ENCODE peak calls at places on chromosomes 4 and X, in six cellular contexts. Z, C, S, H, G and N are unnamed samples.

GRCh38 chr4:84944952-84945351 is 21.5 kb downstream of the WDFY3 start:
- DNase-seq in C (no peak), Z (no peak), H (no peak), S (no peak), G (peak), N (no peak)

GRCh38 chr4:141395246-141395830 is 174.6 kb downstream of the ZNF330 start:
- DNase-seq in Z (no peak), G (no peak), H (no peak), S (no peak), C (no peak), N (no peak)

GRCh38 chrX:75156537-75156945 is 458 bp upstream of the ABCB7 start:
- DNase-seq in H (no peak), Z (peak), S (no peak), C (no peak), G (peak), N (no peak)

GRCh38 chrX:18672008-18672407 is at the start of gene RS1:
- DNase-seq in C (no peak), G (no peak), H (peak), Z (no peak), S (no peak), N (no peak)

GRCh38 chrX:16853537-16853936 is 16.6 kb downstream of the RBBP7 start:
- DNase-seq in S (no peak), C (no peak), G (no peak), H (no peak), Z (no peak), N (no peak)

GRCh38 chrX:21932277-21932996 is 8.1 kb upstream of the SMS start:
- DNase-seq in C (peak), S (no peak), G (peak), H (no peak), Z (peak), N (no peak)

GRCh38 chr4:56213543-56213942 is 173.7 kb downstream of the AASDH start:
- DNase-seq in G (no peak), C (no peak), S (no peak), Z (no peak), H (no peak), N (no peak)

GRCh38 chr4:173218411-173219125 is 50.0 kb downstream of the GALNT7 start:
- DNase-seq in H (no peak), G (peak), S (no peak), Z (peak), C (no peak), N (no peak)

GRCh38 chr4:183658362-183659028 is 490 bp downstream of the RWDD4 start:
- DNase-seq in H (no peak), G (peak), C (peak), Z (peak), S (peak), N (peak)

GRCh38 chr4:168615294-168615693 is 118.4 kb downstream of the PALLD start:
- DNase-seq in H (no peak), C (no peak), S (no peak), Z (no peak), G (peak), N (no peak)

GRCh38 chr4:127828121-127828520 is 46.0 kb downstream of the HSPA4L start:
- DNase-seq in H (no peak), C (no peak), Z (no peak), G (no peak), S (no peak), N (no peak)

GRCh38 chr4:176187610-176188009 is 7.8 kb downstream of the SPATA4 start:
- DNase-seq in S (no peak), H (no peak), C (no peak), Z (no peak), G (no peak), N (no peak)

GRCh38 chr4:40173470-40173875 is 23.4 kb upstream of the RHOH start:
- DNase-seq in H (no peak), Z (no peak), C (no peak), G (peak), S (no peak), N (no peak)

GRCh38 chrX:140917354-140918115 is 84.9 kb upstream of the SPANXB1 start:
- DNase-seq in S (no peak), G (no peak), C (no peak), Z (no peak), H (no peak), N (no peak)

GRCh38 chrX:2417205-2417604 is 83.6 kb downstream of the DHRSX start:
- DNase-seq in H (no peak), S (no peak), C (no peak), G (no peak), Z (no peak), N (no peak)

GRCh38 chr4:52853351-52853750 is 8.8 kb upstream of the RASL11B start:
- DNase-seq in Z (no peak), C (no peak), H (no peak), S (no peak), G (peak), N (no peak)

GRCh38 chrX:108028854-108029253 is 16.0 kb upstream of the VSIG1 start:
- DNase-seq in Z (no peak), G (peak), C (no peak), S (no peak), H (no peak), N (no peak)

GRCh38 chr4:173013232-173013932 is 155.2 kb upstream of the GALNT7 start:
- DNase-seq in S (peak), H (peak), G (peak), Z (peak), C (no peak), N (peak)

GRCh38 chr4:40185830-40186664 is 10.8 kb upstream of the RHOH start:
- DNase-seq in C (no peak), Z (no peak), H (no peak), S (no peak), G (no peak), N (no peak)

GRCh38 chrX:38215141-38215540 is 5.5 kb downstream of the SRPX start:
- DNase-seq in C (no peak), S (no peak), Z (no peak), G (peak), H (no peak), N (no peak)

GRCh38 chrX:15567886-15568616 is 32.7 kb downstream of the ACE2 start:
- DNase-seq in C (no peak), H (no peak), S (no peak), Z (peak), G (peak), N (no peak)

GRCh38 chrX:43961699-43962098 is 11.5 kb downstream of the NDP start:
- DNase-seq in S (no peak), Z (peak), G (no peak), H (no peak), C (no peak), N (no peak)

GRCh38 chr4:134024251-134024650 is 177.3 kb downstream of the PABPC4L start:
- DNase-seq in G (peak), H (peak), S (peak), C (no peak), Z (peak), N (no peak)
- TF ChIP-seq CTCF in G (peak), H (peak), S (peak), C (no peak), Z (peak), N (peak)

GRCh38 chr4:26737385-26737784 is 123.3 kb upstream of the STIM2 start:
- DNase-seq in G (no peak), H (no peak), Z (no peak), S (no peak), C (no peak), N (no peak)
- TF ChIP-seq CTCF in G (no peak), H (no peak), Z (no peak), S (no peak), C (no peak), N (no peak)

GRCh38 chr4:28073860-28074555 is 1213.4 kb downstream of the STIM2 start:
- DNase-seq in S (no peak), G (no peak), C (no peak), H (no peak), Z (no peak), N (no peak)
- TF ChIP-seq CTCF in S (peak), G (peak), C (no peak), H (no peak), Z (no peak), N (peak)

GRCh38 chrX:45806410-45807121 is 605.9 kb upstream of the DIPK2B start:
- DNase-seq in Z (peak), H (no peak), S (no peak), G (peak), C (no peak), N (no peak)

GRCh38 chrX:45803383-45803921 is 602.8 kb upstream of the DIPK2B start:
- DNase-seq in H (no peak), Z (peak), C (no peak), S (no peak), G (peak), N (no peak)

GRCh38 chrX:45799576-45799975 is 598.9 kb upstream of the DIPK2B start:
- DNase-seq in C (no peak), H (no peak), Z (no peak), G (no peak), S (no peak), N (no peak)

DNA sequence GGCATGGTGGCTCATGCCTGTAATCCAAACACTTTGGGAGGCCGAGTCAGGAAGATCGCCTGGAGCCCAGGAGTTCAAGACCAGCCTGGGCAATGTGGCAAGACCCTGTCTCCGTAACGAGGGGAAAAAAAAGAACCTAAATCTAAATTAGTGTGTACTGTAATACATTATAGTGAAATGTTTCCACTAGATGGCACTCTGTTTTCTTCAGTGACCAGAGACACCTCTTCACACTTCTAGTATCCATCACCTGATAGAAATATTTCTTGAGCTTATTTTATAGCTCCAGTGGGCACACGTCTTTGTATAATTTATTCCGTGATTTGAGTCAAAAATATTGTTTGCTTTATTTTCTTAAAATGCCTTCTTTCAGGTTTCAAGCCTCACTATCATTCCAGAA is 600.9 kb upstream of the DIPK2B start:
- DNase-seq in Z (peak), H (no peak), C (no peak), S (no peak), G (peak), N (no peak)
- TF ChIP-seq CTCF in Z (peak), H (peak), C (peak), S (peak), G (peak), N (peak)

GRCh38 chr4:126628933-126629332 is 1003.8 kb upstream of the INTU start:
- DNase-seq in C (no peak), S (no peak), G (no peak), H (no peak), Z (no peak), N (no peak)

GRCh38 chr4:126630171-126630570 is 1002.6 kb upstream of the INTU start:
- DNase-seq in C (no peak), S (no peak), H (no peak), Z (no peak), G (peak), N (no peak)

GRCh38 chr4:126627255-126627654 is 1005.5 kb upstream of the INTU start:
- DNase-seq in Z (peak), C (no peak), G (peak), H (peak), S (peak), N (no peak)
- TF ChIP-seq CTCF in Z (no peak), C (no peak), G (peak), H (peak), S (peak), N (peak)

DNA sequence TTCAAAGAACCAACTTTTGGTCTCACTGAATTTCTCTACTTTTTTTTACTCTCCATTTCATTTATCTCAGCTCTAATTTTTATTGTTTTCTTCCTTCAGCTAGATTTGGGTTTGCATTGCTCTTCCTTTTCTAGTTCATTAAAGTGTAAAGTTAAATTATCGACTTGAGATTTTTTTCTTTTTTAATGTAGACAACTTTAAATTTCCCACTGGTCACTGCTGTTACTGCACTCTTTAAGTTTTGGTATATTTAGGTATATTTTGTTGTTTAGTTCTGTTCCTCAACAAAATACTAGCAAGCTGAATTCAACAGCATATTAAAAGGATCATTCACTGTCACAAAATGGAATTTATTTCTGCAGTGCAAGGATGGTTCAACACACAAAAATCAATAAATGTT is 572.0 kb upstream of the DIAPH2 start:
- DNase-seq in S (no peak), G (no peak), Z (no peak), C (no peak), H (no peak), N (no peak)
- TF ChIP-seq CTCF in S (no peak), G (no peak), Z (no peak), C (no peak), H (no peak), N (peak)

GRCh38 chr4:156961241-156962068 is 10.1 kb downstream of the PDGFC start:
- DNase-seq in C (no peak), Z (no peak), G (no peak), S (no peak), H (no peak), N (no peak)
- TF ChIP-seq CTCF in C (no peak), Z (no peak), G (no peak), S (no peak), H (no peak), N (no peak)

GRCh38 chr4:1576961-1577814 is 106.9 kb downstream of the FAM53A start:
- DNase-seq in C (peak), H (no peak), S (no peak), Z (no peak), G (no peak), N (no peak)

GRCh38 chr4:1577818-1578217 is 106.3 kb downstream of the FAM53A start:
- DNase-seq in C (peak), S (no peak), H (no peak), Z (no peak), G (no peak), N (no peak)

GRCh38 chr4:1579834-1580686 is 104.1 kb downstream of the FAM53A start:
- DNase-seq in Z (peak), S (peak), G (peak), H (peak), C (peak), N (peak)

GRCh38 chr4:1578301-1578781 is 105.8 kb downstream of the FAM53A start:
- DNase-seq in C (peak), Z (no peak), S (no peak), G (no peak), H (peak), N (peak)

DNA sequence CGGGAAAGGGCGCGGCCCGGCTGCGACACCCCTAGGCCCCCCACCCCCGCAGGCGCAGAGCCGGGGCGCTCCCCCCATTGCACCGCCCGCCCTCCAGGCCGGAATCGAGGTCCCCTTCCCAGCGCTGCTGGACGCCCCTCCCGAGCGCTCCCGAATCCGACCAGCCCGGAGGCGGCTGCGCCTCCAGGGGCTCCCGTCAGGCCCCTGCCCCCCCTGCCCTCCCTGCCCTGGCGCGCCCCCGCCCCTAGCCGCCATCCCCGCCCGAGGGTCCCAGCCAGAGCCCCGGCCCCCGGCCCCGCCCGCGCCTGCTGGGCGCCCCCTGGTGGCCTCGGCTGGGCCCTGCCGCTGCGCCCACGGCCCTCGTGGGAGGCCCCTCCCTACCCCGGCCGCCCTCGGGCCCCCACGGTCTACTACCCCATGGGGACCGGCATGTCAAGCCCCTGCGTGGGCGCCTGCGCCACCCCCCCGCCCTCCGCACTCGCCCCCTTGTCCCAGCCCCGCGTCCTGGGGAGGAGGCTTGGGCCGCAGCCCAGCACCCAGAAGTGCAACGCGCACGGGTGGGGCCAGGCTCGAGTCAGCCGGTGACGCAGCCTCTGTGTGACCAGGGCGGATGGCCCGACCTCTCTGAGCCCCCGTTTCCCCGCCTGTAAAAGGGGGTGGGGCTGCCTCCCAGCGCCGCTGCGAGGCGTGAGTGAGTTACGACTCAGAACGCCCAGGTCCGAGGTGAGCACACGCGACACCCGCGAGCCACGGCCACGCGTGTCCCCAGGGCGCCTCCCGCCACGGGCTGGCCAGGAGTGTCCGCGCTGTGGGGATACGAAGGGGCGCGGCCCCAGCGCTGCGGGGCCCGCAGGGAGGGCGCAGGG is 104.9 kb downstream of the FAM53A start:
- DNase-seq in Z (peak), G (peak), C (peak), H (peak), S (no peak), N (peak)
- TF ChIP-seq CTCF in Z (peak), G (no peak), C (peak), H (peak), S (no peak), N (peak)